ENCODE peak calls at places on chromosomes 11 and 22, in seven cellular contexts. One of them, this sample, is unnamed.

GRCh38 chr11:60169264-60169915 is 13.5 kb downstream of the MS4A6A start:
- DNase-seq in cardiac fibroblast: peak
- DNase-seq in epithelial cell of esophagus: peak
- DNase-seq in GM12865: peak
- DNase-seq in germinal center: no peak
- DNase-seq in anterior cingulate cortex: no peak
- DNase-seq in lower lobe of right lung: no peak
- DNase-seq in this sample: no peak

GRCh38 chr11:68373189-68373809 is 60.9 kb downstream of the LRP5 start:
- DNase-seq in cardiac fibroblast: no peak
- DNase-seq in epithelial cell of esophagus: no peak
- DNase-seq in GM12865: no peak
- DNase-seq in germinal center: no peak
- DNase-seq in anterior cingulate cortex: no peak
- DNase-seq in lower lobe of right lung: no peak
- DNase-seq in this sample: no peak

GRCh38 chr22:19139974-19140373 is 4.5 kb downstream of the ESS2 start:
- DNase-seq in cardiac fibroblast: no peak
- DNase-seq in epithelial cell of esophagus: no peak
- DNase-seq in GM12865: no peak
- DNase-seq in germinal center: no peak
- DNase-seq in anterior cingulate cortex: no peak
- DNase-seq in lower lobe of right lung: no peak
- DNase-seq in this sample: no peak

GRCh38 chr11:123191939-123192338 is 3.1 kb downstream of the CLMP start:
- DNase-seq in cardiac fibroblast: no peak
- DNase-seq in epithelial cell of esophagus: no peak
- DNase-seq in GM12865: no peak
- DNase-seq in germinal center: no peak
- DNase-seq in anterior cingulate cortex: no peak
- DNase-seq in lower lobe of right lung: no peak
- DNase-seq in this sample: no peak

GRCh38 chr11:69044111-69045013 is 4.4 kb upstream of the TPCN2 start:
- DNase-seq in cardiac fibroblast: peak
- DNase-seq in epithelial cell of esophagus: peak
- DNase-seq in GM12865: peak
- DNase-seq in germinal center: no peak
- DNase-seq in anterior cingulate cortex: peak
- DNase-seq in lower lobe of right lung: peak
- DNase-seq in this sample: no peak

GRCh38 chr11:76237914-76238313 is 31.6 kb upstream of the WNT11 start:
- DNase-seq in cardiac fibroblast: peak
- DNase-seq in epithelial cell of esophagus: peak
- DNase-seq in GM12865: peak
- DNase-seq in germinal center: no peak
- DNase-seq in anterior cingulate cortex: no peak
- DNase-seq in lower lobe of right lung: no peak
- DNase-seq in this sample: no peak

GRCh38 chr11:57514538-57515331 is 767 bp downstream of the SLC43A1 start:
- DNase-seq in cardiac fibroblast: peak
- DNase-seq in epithelial cell of esophagus: no peak
- DNase-seq in GM12865: peak
- DNase-seq in germinal center: peak
- DNase-seq in anterior cingulate cortex: no peak
- DNase-seq in lower lobe of right lung: peak
- DNase-seq in this sample: peak

GRCh38 chr22:37303821-37304274 is 21.5 kb downstream of the CYTH4 start:
- DNase-seq in cardiac fibroblast: peak
- DNase-seq in epithelial cell of esophagus: peak
- DNase-seq in GM12865: no peak
- DNase-seq in germinal center: no peak
- DNase-seq in anterior cingulate cortex: peak
- DNase-seq in lower lobe of right lung: peak
- DNase-seq in this sample: peak

GRCh38 chr22:39469681-39470461 is 13.1 kb downstream of the MGAT3 start:
- DNase-seq in cardiac fibroblast: no peak
- DNase-seq in epithelial cell of esophagus: no peak
- DNase-seq in GM12865: no peak
- DNase-seq in germinal center: no peak
- DNase-seq in anterior cingulate cortex: peak
- DNase-seq in lower lobe of right lung: no peak
- DNase-seq in this sample: no peak

GRCh38 chr11:57932105-57932504 is 91.6 kb upstream of the OR9Q1 start:
- DNase-seq in cardiac fibroblast: no peak
- DNase-seq in epithelial cell of esophagus: no peak
- DNase-seq in GM12865: no peak
- DNase-seq in germinal center: no peak
- DNase-seq in anterior cingulate cortex: no peak
- DNase-seq in lower lobe of right lung: no peak
- DNase-seq in this sample: no peak

GRCh38 chr11:11148104-11148509 is 204.9 kb downstream of the CSNK2A3 start:
- DNase-seq in cardiac fibroblast: peak
- DNase-seq in epithelial cell of esophagus: peak
- DNase-seq in GM12865: peak
- DNase-seq in germinal center: peak
- DNase-seq in anterior cingulate cortex: peak
- DNase-seq in lower lobe of right lung: peak
- DNase-seq in this sample: no peak